ENCODE peak calls at places on chromosomes 11 and 22, in eight cellular contexts. One of them, this sample, is unnamed.

GRCh38 chr22:19891350-19892248 is 36.9 kb upstream of the GNB1L start:
- DNase-seq in choroid plexus epithelial cell: peak; percentile 85
- DNase-seq in HFF-Myc: peak; percentile 90
- DNase-seq in GM06990: peak; percentile 73
- DNase-seq in cardiac muscle cell: no peak
- DNase-seq in neuronal stem cell: peak; percentile 71
- DNase-seq in fibroblast of lung: peak; percentile 43
- DNase-seq in IMR-90: peak; percentile 89
- DNase-seq in this sample: peak; percentile 79

GRCh38 chr11:107457205-107457557 is 444 bp downstream of the CWF19L2 start:
- DNase-seq in choroid plexus epithelial cell: peak; percentile 15
- DNase-seq in HFF-Myc: no peak
- DNase-seq in GM06990: peak; percentile 3
- DNase-seq in cardiac muscle cell: peak; percentile 18
- DNase-seq in neuronal stem cell: no peak
- DNase-seq in fibroblast of lung: no peak
- DNase-seq in IMR-90: peak; percentile 1
- DNase-seq in this sample: no peak

GRCh38 chr11:62427630-62428233 is 8.9 kb downstream of the SCGB1A1 start:
- DNase-seq in choroid plexus epithelial cell: peak; percentile 64
- DNase-seq in HFF-Myc: no peak
- DNase-seq in GM06990: peak; percentile 25
- DNase-seq in cardiac muscle cell: no peak
- DNase-seq in neuronal stem cell: no peak
- DNase-seq in fibroblast of lung: peak; percentile 39
- DNase-seq in IMR-90: peak; percentile 58
- DNase-seq in this sample: peak; percentile 71

GRCh38 chr11:1970956-1971355 is 23.8 kb downstream of the MRPL23 start:
- DNase-seq in choroid plexus epithelial cell: no peak
- DNase-seq in HFF-Myc: no peak
- DNase-seq in GM06990: no peak
- DNase-seq in cardiac muscle cell: no peak
- DNase-seq in neuronal stem cell: no peak
- DNase-seq in fibroblast of lung: no peak
- DNase-seq in IMR-90: no peak
- DNase-seq in this sample: no peak

GRCh38 chr11:97888641-97889040 is 1132.1 kb upstream of the CNTN5 start:
- DNase-seq in choroid plexus epithelial cell: no peak
- DNase-seq in HFF-Myc: no peak
- DNase-seq in GM06990: no peak
- DNase-seq in cardiac muscle cell: no peak
- DNase-seq in neuronal stem cell: no peak
- DNase-seq in fibroblast of lung: no peak
- DNase-seq in IMR-90: no peak
- DNase-seq in this sample: no peak

GRCh38 chr22:29190915-29191314 is 14.8 kb upstream of the EMID1 start:
- DNase-seq in choroid plexus epithelial cell: no peak
- DNase-seq in HFF-Myc: no peak
- DNase-seq in GM06990: no peak
- DNase-seq in cardiac muscle cell: no peak
- DNase-seq in neuronal stem cell: no peak
- DNase-seq in fibroblast of lung: no peak
- DNase-seq in IMR-90: no peak
- DNase-seq in this sample: peak; percentile 58

GRCh38 chr22:31926969-31927368 is 17.4 kb upstream of the YWHAH start:
- DNase-seq in choroid plexus epithelial cell: peak; percentile 39
- DNase-seq in HFF-Myc: no peak
- DNase-seq in GM06990: no peak
- DNase-seq in cardiac muscle cell: no peak
- DNase-seq in neuronal stem cell: no peak
- DNase-seq in fibroblast of lung: no peak
- DNase-seq in IMR-90: no peak
- DNase-seq in this sample: no peak

GRCh38 chr11:123083623-123084029 is 21.7 kb upstream of the HSPA8 start:
- DNase-seq in choroid plexus epithelial cell: peak; percentile 99
- DNase-seq in HFF-Myc: peak; percentile 99
- DNase-seq in GM06990: no peak
- DNase-seq in cardiac muscle cell: peak; percentile 23
- DNase-seq in neuronal stem cell: no peak
- DNase-seq in fibroblast of lung: peak; percentile 98
- DNase-seq in IMR-90: peak; percentile 99
- DNase-seq in this sample: peak; percentile 92

GRCh38 chr22:29479417-29480261 is at the start of gene NEFH:
- DNase-seq in choroid plexus epithelial cell: no peak
- DNase-seq in HFF-Myc: no peak
- DNase-seq in GM06990: no peak
- DNase-seq in cardiac muscle cell: peak; percentile 21
- DNase-seq in neuronal stem cell: no peak
- DNase-seq in fibroblast of lung: no peak
- DNase-seq in IMR-90: no peak
- DNase-seq in this sample: no peak

GRCh38 chr11:117917591-117917990 is 11.6 kb downstream of the TMPRSS13 start:
- DNase-seq in choroid plexus epithelial cell: no peak
- DNase-seq in HFF-Myc: no peak
- DNase-seq in GM06990: no peak
- DNase-seq in cardiac muscle cell: no peak
- DNase-seq in neuronal stem cell: no peak
- DNase-seq in fibroblast of lung: no peak
- DNase-seq in IMR-90: no peak
- DNase-seq in this sample: no peak

GRCh38 chr22:36480941-36481392 is 473 bp downstream of the TXN2 start:
- DNase-seq in choroid plexus epithelial cell: no peak
- DNase-seq in HFF-Myc: no peak
- DNase-seq in GM06990: no peak
- DNase-seq in cardiac muscle cell: no peak
- DNase-seq in neuronal stem cell: no peak
- DNase-seq in fibroblast of lung: no peak
- DNase-seq in IMR-90: no peak
- DNase-seq in this sample: no peak

GRCh38 chr11:119909495-119909894 is 180.5 kb upstream of the NECTIN1 start:
- DNase-seq in choroid plexus epithelial cell: no peak
- DNase-seq in HFF-Myc: no peak
- DNase-seq in GM06990: no peak
- DNase-seq in cardiac muscle cell: no peak
- DNase-seq in neuronal stem cell: no peak
- DNase-seq in fibroblast of lung: no peak
- DNase-seq in IMR-90: no peak
- DNase-seq in this sample: no peak

GRCh38 chr11:119907122-119907933 is 178.3 kb upstream of the NECTIN1 start:
- DNase-seq in choroid plexus epithelial cell: no peak
- DNase-seq in HFF-Myc: no peak
- DNase-seq in GM06990: no peak
- DNase-seq in cardiac muscle cell: no peak
- DNase-seq in neuronal stem cell: no peak
- DNase-seq in fibroblast of lung: no peak
- DNase-seq in IMR-90: no peak
- DNase-seq in this sample: no peak

GRCh38 chr11:119909077-119909476 is 180.1 kb upstream of the NECTIN1 start:
- DNase-seq in choroid plexus epithelial cell: no peak
- DNase-seq in HFF-Myc: no peak
- DNase-seq in GM06990: no peak
- DNase-seq in cardiac muscle cell: no peak
- DNase-seq in neuronal stem cell: no peak
- DNase-seq in fibroblast of lung: no peak
- DNase-seq in IMR-90: no peak
- DNase-seq in this sample: no peak

GRCh38 chr11:119906376-119906775 is 177.4 kb upstream of the NECTIN1 start:
- DNase-seq in choroid plexus epithelial cell: no peak
- DNase-seq in HFF-Myc: no peak
- DNase-seq in GM06990: no peak
- DNase-seq in cardiac muscle cell: no peak
- DNase-seq in neuronal stem cell: no peak
- DNase-seq in fibroblast of lung: no peak
- DNase-seq in IMR-90: no peak
- DNase-seq in this sample: no peak

DNA sequence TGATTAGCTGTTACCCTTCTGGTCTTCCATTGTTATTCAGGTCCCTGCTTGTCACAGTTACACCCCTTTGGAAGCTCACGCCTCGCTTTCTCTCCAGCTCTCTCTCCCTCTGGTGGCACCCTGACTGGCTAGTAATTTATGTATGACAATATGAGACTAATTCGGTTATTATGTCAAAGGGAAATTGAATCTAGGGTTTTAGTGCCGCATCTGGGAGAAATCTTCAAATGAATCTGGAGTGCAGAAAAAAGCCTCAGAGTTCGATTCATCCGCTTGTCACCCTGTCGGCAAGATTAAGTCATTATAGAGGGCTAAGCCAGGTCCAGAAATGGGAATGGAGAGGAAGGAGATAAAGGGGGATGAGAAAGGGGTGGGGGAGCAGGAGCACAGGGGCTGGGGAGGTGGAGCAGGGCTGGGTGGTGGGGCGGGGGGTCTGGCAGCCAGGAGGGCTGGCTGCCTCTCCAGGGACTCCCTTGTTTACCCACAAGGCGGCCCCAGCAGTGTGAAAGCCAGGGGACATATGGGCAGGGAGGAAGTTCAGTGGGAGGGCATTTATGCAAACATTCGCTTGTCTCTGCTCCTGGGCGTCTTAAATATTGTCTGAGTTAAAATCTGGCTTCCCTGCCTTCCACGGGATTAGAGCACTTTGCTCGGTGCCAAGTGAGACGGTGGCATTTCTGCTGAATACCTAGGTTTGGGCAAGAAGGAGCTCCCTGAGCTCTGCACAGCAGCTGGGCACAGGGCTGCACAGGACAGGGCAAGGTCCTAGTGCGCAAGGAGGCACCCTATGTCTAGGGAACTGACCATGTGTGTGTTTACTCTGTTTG is 179.1 kb upstream of the NECTIN1 start:
- DNase-seq in choroid plexus epithelial cell: no peak
- DNase-seq in HFF-Myc: no peak
- DNase-seq in GM06990: no peak
- DNase-seq in cardiac muscle cell: no peak
- DNase-seq in neuronal stem cell: no peak
- DNase-seq in fibroblast of lung: no peak
- DNase-seq in IMR-90: no peak
- DNase-seq in this sample: no peak
- H3K4me3 ChIP-seq in choroid plexus epithelial cell: no peak overlapping the region
- H3K4me3 ChIP-seq in HFF-Myc: no peak overlapping the region
- H3K4me3 ChIP-seq in GM06990: no peak overlapping the region
- H3K4me3 ChIP-seq in cardiac muscle cell: no peak overlapping the region
- H3K4me3 ChIP-seq in neuronal stem cell: no peak overlapping the region
- H3K4me3 ChIP-seq in fibroblast of lung: no peak overlapping the region
- H3K4me3 ChIP-seq in IMR-90: no peak overlapping the region
- H3K4me3 ChIP-seq in this sample: no peak overlapping the region

GRCh38 chr11:36342327-36342726 is 46.2 kb downstream of the PRR5L start:
- DNase-seq in choroid plexus epithelial cell: no peak
- DNase-seq in HFF-Myc: no peak
- DNase-seq in GM06990: no peak
- DNase-seq in cardiac muscle cell: no peak
- DNase-seq in neuronal stem cell: no peak
- DNase-seq in fibroblast of lung: no peak
- DNase-seq in IMR-90: no peak
- DNase-seq in this sample: no peak
- H3K4me3 ChIP-seq in choroid plexus epithelial cell: no peak overlapping the region
- H3K4me3 ChIP-seq in HFF-Myc: no peak overlapping the region
- H3K4me3 ChIP-seq in GM06990: no peak overlapping the region
- H3K4me3 ChIP-seq in cardiac muscle cell: no peak overlapping the region
- H3K4me3 ChIP-seq in neuronal stem cell: no peak overlapping the region
- H3K4me3 ChIP-seq in fibroblast of lung: no peak overlapping the region
- H3K4me3 ChIP-seq in IMR-90: no peak overlapping the region
- H3K4me3 ChIP-seq in this sample: no peak overlapping the region

DNA sequence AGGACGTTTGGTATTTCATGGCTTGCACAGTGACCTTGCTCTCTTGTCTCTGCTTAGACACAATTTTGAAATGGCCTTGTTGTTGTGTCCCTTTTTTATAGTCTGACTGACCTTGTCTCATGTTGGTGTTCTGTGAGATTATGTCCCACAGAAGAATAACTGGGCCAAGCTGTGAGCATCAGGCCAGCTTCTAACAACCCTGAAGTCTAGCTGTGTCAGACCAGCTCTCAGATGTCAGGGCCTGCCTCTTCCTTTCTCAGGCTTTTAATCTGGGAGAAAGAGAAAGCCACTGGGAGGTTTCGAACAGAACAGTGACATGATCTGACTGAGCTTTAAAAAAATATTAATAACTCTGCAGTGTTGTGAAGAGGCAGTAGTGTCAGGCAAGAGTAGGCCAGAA is 2.0 kb upstream of the UEVLD start:
- DNase-seq in choroid plexus epithelial cell: no peak
- DNase-seq in HFF-Myc: no peak
- DNase-seq in GM06990: no peak
- DNase-seq in cardiac muscle cell: no peak
- DNase-seq in neuronal stem cell: no peak
- DNase-seq in fibroblast of lung: no peak
- DNase-seq in IMR-90: no peak
- DNase-seq in this sample: no peak
- H3K4me3 ChIP-seq in choroid plexus epithelial cell: no peak overlapping the region
- H3K4me3 ChIP-seq in HFF-Myc: peak overlapping the region; percentile 82
- H3K4me3 ChIP-seq in GM06990: no peak overlapping the region
- H3K4me3 ChIP-seq in cardiac muscle cell: no peak overlapping the region
- H3K4me3 ChIP-seq in neuronal stem cell: peak overlapping the region; percentile 6
- H3K4me3 ChIP-seq in fibroblast of lung: peak overlapping the region; percentile 20
- H3K4me3 ChIP-seq in IMR-90: no peak overlapping the region
- H3K4me3 ChIP-seq in this sample: no peak overlapping the region

GRCh38 chr22:49406879-49407587 is 420.6 kb downstream of the BRD1 start:
- DNase-seq in choroid plexus epithelial cell: no peak
- DNase-seq in HFF-Myc: no peak
- DNase-seq in GM06990: no peak
- DNase-seq in cardiac muscle cell: no peak
- DNase-seq in neuronal stem cell: no peak
- DNase-seq in fibroblast of lung: no peak
- DNase-seq in IMR-90: no peak
- DNase-seq in this sample: no peak

GRCh38 chr22:49408102-49408836 is 419.4 kb downstream of the BRD1 start:
- DNase-seq in choroid plexus epithelial cell: no peak
- DNase-seq in HFF-Myc: no peak
- DNase-seq in GM06990: no peak
- DNase-seq in cardiac muscle cell: no peak
- DNase-seq in neuronal stem cell: no peak
- DNase-seq in fibroblast of lung: no peak
- DNase-seq in IMR-90: no peak
- DNase-seq in this sample: no peak

GRCh38 chr22:49405590-49405989 is 422.1 kb downstream of the BRD1 start:
- DNase-seq in choroid plexus epithelial cell: no peak
- DNase-seq in HFF-Myc: no peak
- DNase-seq in GM06990: no peak
- DNase-seq in cardiac muscle cell: no peak
- DNase-seq in neuronal stem cell: no peak
- DNase-seq in fibroblast of lung: no peak
- DNase-seq in IMR-90: no peak
- DNase-seq in this sample: no peak

GRCh38 chr22:49404576-49405199 is 423.0 kb downstream of the BRD1 start:
- DNase-seq in choroid plexus epithelial cell: no peak
- DNase-seq in HFF-Myc: no peak
- DNase-seq in GM06990: no peak
- DNase-seq in cardiac muscle cell: peak; percentile 16
- DNase-seq in neuronal stem cell: no peak
- DNase-seq in fibroblast of lung: no peak
- DNase-seq in IMR-90: no peak
- DNase-seq in this sample: no peak

DNA sequence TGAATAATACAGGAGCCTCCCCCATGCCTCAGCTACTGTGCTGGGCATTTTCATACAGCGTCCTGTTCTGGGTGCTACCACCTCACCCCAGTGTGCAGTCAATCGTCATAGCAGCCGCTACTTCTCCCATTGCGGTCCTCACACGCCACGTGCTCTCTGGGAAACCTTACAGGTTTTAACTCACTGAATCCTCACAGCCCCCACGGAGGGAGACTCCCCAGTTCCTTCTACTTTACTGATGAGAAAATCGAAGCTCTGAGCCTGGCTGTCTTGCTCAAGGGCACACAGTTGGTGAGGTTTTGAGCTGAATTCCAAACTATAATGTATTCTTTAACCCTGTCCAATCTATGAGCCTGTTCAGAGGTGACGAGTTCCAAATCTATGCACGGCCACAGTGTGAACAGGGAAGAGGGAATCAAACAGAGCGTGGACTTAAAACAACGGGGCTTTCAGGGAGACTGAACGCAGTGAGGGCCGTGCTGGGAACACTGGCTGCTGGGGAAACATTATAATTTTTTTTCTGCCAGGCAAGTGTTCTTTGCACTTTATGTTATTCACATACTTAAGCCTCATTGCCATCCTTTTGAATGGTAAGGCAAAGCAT is 421.5 kb downstream of the BRD1 start:
- DNase-seq in choroid plexus epithelial cell: no peak
- DNase-seq in HFF-Myc: no peak
- DNase-seq in GM06990: no peak
- DNase-seq in cardiac muscle cell: no peak
- DNase-seq in neuronal stem cell: no peak
- DNase-seq in fibroblast of lung: no peak
- DNase-seq in IMR-90: no peak
- DNase-seq in this sample: no peak
- H3K4me3 ChIP-seq in choroid plexus epithelial cell: no peak overlapping the region
- H3K4me3 ChIP-seq in HFF-Myc: no peak overlapping the region
- H3K4me3 ChIP-seq in GM06990: no peak overlapping the region
- H3K4me3 ChIP-seq in cardiac muscle cell: no peak overlapping the region
- H3K4me3 ChIP-seq in neuronal stem cell: no peak overlapping the region
- H3K4me3 ChIP-seq in fibroblast of lung: no peak overlapping the region
- H3K4me3 ChIP-seq in IMR-90: no peak overlapping the region
- H3K4me3 ChIP-seq in this sample: no peak overlapping the region